ENCODE peak calls at places on chromosomes 4 and X, in five cellular contexts. One of them, this sample, is unnamed.

GRCh38 chrX:79081895-79082512 is 62.5 kb upstream of the GPR174 start:
- DNase-seq in K562: peak
- DNase-seq in H1: no peak
- DNase-seq in GM12878: peak
- DNase-seq in GM12892: peak
- DNase-seq in this sample: no peak

GRCh38 chrX:108309144-108309543 is 129.1 kb downstream of the COL4A6 start:
- DNase-seq in K562: no peak
- DNase-seq in H1: no peak
- DNase-seq in GM12878: no peak
- DNase-seq in GM12892: no peak
- DNase-seq in this sample: no peak

GRCh38 chrX:82813671-82814078 is 694.4 kb upstream of the POU3F4 start:
- DNase-seq in K562: no peak
- DNase-seq in H1: no peak
- DNase-seq in GM12878: no peak
- DNase-seq in GM12892: no peak
- DNase-seq in this sample: no peak

GRCh38 chr4:30269850-30270249 is 450.3 kb upstream of the PCDH7 start:
- DNase-seq in K562: no peak
- DNase-seq in H1: no peak
- DNase-seq in GM12878: no peak
- DNase-seq in GM12892: no peak
- DNase-seq in this sample: no peak

GRCh38 chr4:80173387-80173786 is 23.9 kb upstream of the PRDM8 start:
- DNase-seq in K562: no peak
- DNase-seq in H1: no peak
- DNase-seq in GM12878: no peak
- DNase-seq in GM12892: no peak
- DNase-seq in this sample: no peak

GRCh38 chr4:73583661-73584060 is 36.6 kb downstream of the RASSF6 start:
- DNase-seq in K562: no peak
- DNase-seq in H1: no peak
- DNase-seq in GM12878: no peak
- DNase-seq in GM12892: no peak
- DNase-seq in this sample: no peak

GRCh38 chr4:73446336-73446938 is 10.4 kb downstream of the AFP start:
- DNase-seq in K562: peak
- DNase-seq in H1: no peak
- DNase-seq in GM12878: no peak
- DNase-seq in GM12892: peak
- DNase-seq in this sample: peak

GRCh38 chr4:1628892-1629703 is 55.0 kb downstream of the FAM53A start:
- DNase-seq in K562: peak
- DNase-seq in H1: peak
- DNase-seq in GM12878: no peak
- DNase-seq in GM12892: peak
- DNase-seq in this sample: peak

GRCh38 chr4:155952546-155952945 is 1.1 kb downstream of the CTSO start:
- DNase-seq in K562: no peak
- DNase-seq in H1: no peak
- DNase-seq in GM12878: no peak
- DNase-seq in GM12892: no peak
- DNase-seq in this sample: no peak

GRCh38 chr4:96473246-96473645 is 633.4 kb downstream of the PDHA2 start:
- DNase-seq in K562: no peak
- DNase-seq in H1: no peak
- DNase-seq in GM12878: no peak
- DNase-seq in GM12892: no peak
- DNase-seq in this sample: no peak

GRCh38 chr4:146790515-146790914 is 151.8 kb downstream of the POU4F2 start:
- DNase-seq in K562: no peak
- DNase-seq in H1: no peak
- DNase-seq in GM12878: no peak
- DNase-seq in GM12892: no peak
- DNase-seq in this sample: no peak

GRCh38 chr4:139030614-139031235 is 15.1 kb downstream of the NOCT start:
- DNase-seq in K562: peak
- DNase-seq in H1: peak
- DNase-seq in GM12878: peak
- DNase-seq in GM12892: peak
- DNase-seq in this sample: peak

GRCh38 chr4:3676907-3677495 is 89.2 kb upstream of the ADRA2C start:
- DNase-seq in K562: no peak
- DNase-seq in H1: no peak
- DNase-seq in GM12878: no peak
- DNase-seq in GM12892: no peak
- DNase-seq in this sample: no peak

GRCh38 chrX:46882266-46882665 is 30.0 kb upstream of the JADE3 start:
- DNase-seq in K562: no peak
- DNase-seq in H1: no peak
- DNase-seq in GM12878: no peak
- DNase-seq in GM12892: no peak
- DNase-seq in this sample: no peak

GRCh38 chr4:153122855-153123254 is 81.4 kb upstream of the TRIM2 start:
- DNase-seq in K562: no peak
- DNase-seq in H1: no peak
- DNase-seq in GM12878: no peak
- DNase-seq in GM12892: no peak
- DNase-seq in this sample: no peak

GRCh38 chr4:111466821-111467605 is 678.2 kb upstream of the FAM241A start:
- DNase-seq in K562: no peak
- DNase-seq in H1: no peak
- DNase-seq in GM12878: no peak
- DNase-seq in GM12892: no peak
- DNase-seq in this sample: no peak

GRCh38 chr4:142036795-142037583 is 400.6 kb downstream of the IL15 start:
- DNase-seq in K562: no peak
- DNase-seq in H1: no peak
- DNase-seq in GM12878: no peak
- DNase-seq in GM12892: no peak
- DNase-seq in this sample: no peak

GRCh38 chrX:39855748-39856129 is 242.0 kb downstream of the BCOR start:
- DNase-seq in K562: peak
- DNase-seq in H1: no peak
- DNase-seq in GM12878: peak
- DNase-seq in GM12892: peak
- DNase-seq in this sample: no peak

GRCh38 chrX:112857478-112857878 is 16.8 kb upstream of the AMOT start:
- DNase-seq in K562: no peak
- DNase-seq in H1: no peak
- DNase-seq in GM12878: no peak
- DNase-seq in GM12892: no peak
- DNase-seq in this sample: no peak

GRCh38 chrX:39854772-39855747 is 242.7 kb downstream of the BCOR start:
- DNase-seq in K562: no peak
- DNase-seq in H1: no peak
- DNase-seq in GM12878: peak
- DNase-seq in GM12892: peak
- DNase-seq in this sample: no peak

GRCh38 chr4:177583000-177583399 is 140.8 kb upstream of the AGA start:
- DNase-seq in K562: no peak
- DNase-seq in H1: no peak
- DNase-seq in GM12878: no peak
- DNase-seq in GM12892: no peak
- DNase-seq in this sample: no peak

GRCh38 chr4:133775881-133776280 is 425.7 kb downstream of the PABPC4L start:
- DNase-seq in K562: no peak
- DNase-seq in H1: no peak
- DNase-seq in GM12878: no peak
- DNase-seq in GM12892: no peak
- DNase-seq in this sample: no peak

GRCh38 chrX:15451913-15452312 is 41.2 kb downstream of the PIR start:
- DNase-seq in K562: no peak
- DNase-seq in H1: no peak
- DNase-seq in GM12878: no peak
- DNase-seq in GM12892: no peak
- DNase-seq in this sample: no peak

GRCh38 chr4:106365613-106366012 is 3.0 kb downstream of the GIMD1 start:
- DNase-seq in K562: no peak
- DNase-seq in H1: no peak
- DNase-seq in GM12878: no peak
- DNase-seq in GM12892: no peak
- DNase-seq in this sample: no peak

GRCh38 chrX:134026732-134027311 is 41.4 kb upstream of the GPC3 start:
- DNase-seq in K562: peak
- DNase-seq in H1: peak
- DNase-seq in GM12878: no peak
- DNase-seq in GM12892: no peak
- DNase-seq in this sample: no peak

GRCh38 chr4:15778191-15778741 is at the start of gene CD38:
- DNase-seq in K562: no peak
- DNase-seq in H1: peak
- DNase-seq in GM12878: peak
- DNase-seq in GM12892: peak
- DNase-seq in this sample: peak

GRCh38 chr4:156933633-156934258 is 37.9 kb downstream of the PDGFC start:
- DNase-seq in K562: no peak
- DNase-seq in H1: no peak
- DNase-seq in GM12878: no peak
- DNase-seq in GM12892: no peak
- DNase-seq in this sample: no peak

GRCh38 chr4:38073596-38074234 is 113.5 kb downstream of the PTTG2 start:
- DNase-seq in K562: no peak
- DNase-seq in H1: no peak
- DNase-seq in GM12878: no peak
- DNase-seq in GM12892: no peak
- DNase-seq in this sample: no peak

GRCh38 chr4:54017308-54017707 is 47.1 kb downstream of the CHIC2 start:
- DNase-seq in K562: no peak
- DNase-seq in H1: no peak
- DNase-seq in GM12878: no peak
- DNase-seq in GM12892: no peak
- DNase-seq in this sample: no peak

GRCh38 chr4:88958080-88958479 is 98.9 kb downstream of the FAM13A start:
- DNase-seq in K562: no peak
- DNase-seq in H1: no peak
- DNase-seq in GM12878: no peak
- DNase-seq in GM12892: no peak
- DNase-seq in this sample: no peak

GRCh38 chr4:7771541-7772507 is 167.8 kb downstream of the AFAP1 start:
- DNase-seq in K562: no peak
- DNase-seq in H1: no peak
- DNase-seq in GM12878: peak
- DNase-seq in GM12892: peak
- DNase-seq in this sample: peak

GRCh38 chrX:136708348-136708747 is 60.4 kb downstream of the CD40LG start:
- DNase-seq in K562: peak
- DNase-seq in H1: no peak
- DNase-seq in GM12878: no peak
- DNase-seq in GM12892: no peak
- DNase-seq in this sample: no peak

GRCh38 chr4:21656832-21657231 is 291.7 kb downstream of the KCNIP4 start:
- DNase-seq in K562: no peak
- DNase-seq in H1: no peak
- DNase-seq in GM12878: no peak
- DNase-seq in GM12892: no peak
- DNase-seq in this sample: no peak

GRCh38 chr4:105471566-105472176 is 2.2 kb downstream of the PPA2 start:
- DNase-seq in K562: peak
- DNase-seq in H1: peak
- DNase-seq in GM12878: peak
- DNase-seq in GM12892: peak
- DNase-seq in this sample: peak

GRCh38 chr4:77734928-77735327 is 84.2 kb downstream of the CNOT6L start:
- DNase-seq in K562: peak
- DNase-seq in H1: no peak
- DNase-seq in GM12878: peak
- DNase-seq in GM12892: peak
- DNase-seq in this sample: peak

GRCh38 chr4:76325072-76325471 is 18.5 kb downstream of the STBD1 start:
- DNase-seq in K562: no peak
- DNase-seq in H1: no peak
- DNase-seq in GM12878: no peak
- DNase-seq in GM12892: no peak
- DNase-seq in this sample: no peak

GRCh38 chr4:76326515-76326914 is 20.0 kb downstream of the STBD1 start:
- DNase-seq in K562: no peak
- DNase-seq in H1: no peak
- DNase-seq in GM12878: no peak
- DNase-seq in GM12892: no peak
- DNase-seq in this sample: no peak
- TF ChIP-seq TAF1 in K562: no peak
- TF ChIP-seq TAF1 in H1: no peak
- TF ChIP-seq TAF1 in GM12878: no peak
- TF ChIP-seq TAF1 in GM12892: no peak
- TF ChIP-seq TAF1 in this sample: no peak

GRCh38 chr4:26857278-26858034 is 3.2 kb upstream of the STIM2 start:
- DNase-seq in K562: peak
- DNase-seq in H1: peak
- DNase-seq in GM12878: peak
- DNase-seq in GM12892: peak
- DNase-seq in this sample: peak
- TF ChIP-seq POLR2A in K562: peak
- TF ChIP-seq POLR2A in H1: peak
- TF ChIP-seq POLR2A in GM12878: peak
- TF ChIP-seq POLR2A in GM12892: peak
- TF ChIP-seq POLR2A in this sample: peak

DNA sequence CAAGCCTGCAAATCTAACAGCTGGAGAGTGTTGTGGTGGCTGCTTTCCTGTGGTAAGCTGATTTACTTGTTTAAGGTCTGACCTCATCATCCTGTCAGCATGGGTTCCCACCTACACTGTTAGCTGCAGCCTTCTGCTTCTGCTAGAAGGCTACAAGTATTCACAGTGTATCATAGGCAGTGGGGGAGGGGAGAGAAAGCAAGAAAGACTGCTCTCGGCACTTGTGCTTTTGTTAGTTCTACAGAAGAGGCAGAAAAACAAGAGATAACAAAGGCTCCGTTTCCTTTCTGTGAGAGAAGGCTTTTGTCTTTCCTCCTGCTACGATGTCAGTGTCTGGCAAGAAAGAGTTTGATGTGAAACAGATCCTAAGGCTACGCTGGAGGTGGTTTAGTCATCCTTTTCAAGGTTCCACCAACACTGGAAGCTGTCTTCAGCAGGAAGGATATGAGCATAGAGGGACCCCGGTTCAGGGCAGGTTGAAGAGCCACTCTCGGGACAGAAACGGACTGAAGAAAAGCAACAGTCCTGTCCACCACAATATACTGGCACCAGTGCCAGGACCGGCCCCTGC is at the start of gene KLHL4:
- DNase-seq in K562: no peak
- DNase-seq in H1: peak
- DNase-seq in GM12878: no peak
- DNase-seq in GM12892: no peak
- DNase-seq in this sample: no peak
- TF ChIP-seq POLR2AphosphoS5 in K562: no peak
- TF ChIP-seq POLR2AphosphoS5 in H1: no peak
- TF ChIP-seq POLR2AphosphoS5 in GM12878: no peak
- TF ChIP-seq POLR2AphosphoS5 in GM12892: no peak
- TF ChIP-seq POLR2AphosphoS5 in this sample: no peak

DNA sequence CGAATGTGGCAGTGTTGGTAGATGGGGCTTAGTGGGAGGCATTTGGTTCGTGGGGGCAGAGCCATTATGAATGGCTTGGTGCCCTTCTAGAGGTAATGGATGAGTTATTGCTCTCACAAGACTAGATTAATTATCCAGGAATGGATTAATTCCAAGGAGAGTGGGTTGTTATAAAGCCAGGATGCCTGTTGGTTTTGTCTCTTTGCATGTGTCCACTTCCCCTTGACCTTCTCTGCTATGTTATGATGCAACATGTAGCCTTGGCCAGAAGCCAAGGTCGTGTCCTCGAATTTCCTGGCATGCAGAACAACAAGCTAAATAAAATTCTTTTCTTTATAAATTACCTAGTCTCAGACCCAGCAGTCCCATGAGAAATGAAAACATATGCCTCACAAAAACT is 111.2 kb upstream of the PLS3 start:
- DNase-seq in K562: no peak
- DNase-seq in H1: no peak
- DNase-seq in GM12878: no peak
- DNase-seq in GM12892: no peak
- DNase-seq in this sample: no peak
- TF ChIP-seq TAF1 in K562: no peak
- TF ChIP-seq TAF1 in H1: no peak
- TF ChIP-seq TAF1 in GM12878: no peak
- TF ChIP-seq TAF1 in GM12892: no peak
- TF ChIP-seq TAF1 in this sample: no peak

This sample was measured in GM12891.